ENCODE peak calls at places on chromosomes 7 and 10, in six cellular contexts. G is PC-3, H is neural progenitor cell, Y is transverse colon, P is gastrocnemius medialis, N is upper lobe of right lung. A is an unnamed sample.

GRCh38 chr7:106170651-106171050 is 58.5 kb upstream of the SYPL1 start:
- DNase-seq in G (no peak), H (no peak), Y (no peak), P (no peak), N (no peak), A (no peak)

GRCh38 chr7:11570922-11571550 is 261.0 kb downstream of the THSD7A start:
- DNase-seq in G (no peak), H (no peak), Y (no peak), P (no peak), N (no peak), A (peak)

GRCh38 chr10:102399217-102400021 is 3.9 kb downstream of the NFKB2 start:
- DNase-seq in G (peak), H (peak), Y (peak), P (peak), N (peak), A (peak)

GRCh38 chr7:46191776-46192175 is 270.7 kb upstream of the IGFBP3 start:
- DNase-seq in G (peak), H (no peak), Y (no peak), P (no peak), N (no peak), A (peak)

GRCh38 chr10:101560293-101561067 is 27.6 kb downstream of the POLL start:
- DNase-seq in G (no peak), H (no peak), Y (no peak), P (no peak), N (no peak), A (no peak)

GRCh38 chr7:88291401-88292173 is 15.1 kb downstream of the STEAP4 start:
- DNase-seq in G (peak), H (no peak), Y (no peak), P (no peak), N (no peak), A (peak)

GRCh38 chr7:143914938-143915337 is 13.0 kb upstream of the TCAF1 start:
- DNase-seq in G (peak), H (no peak), Y (no peak), P (no peak), N (no peak), A (no peak)

GRCh38 chr10:58897708-58898107 is 278.7 kb upstream of the PHYHIPL start:
- DNase-seq in G (no peak), H (no peak), Y (no peak), P (no peak), N (no peak), A (no peak)

GRCh38 chr10:32199724-32200394 is 143.6 kb upstream of the KIF5B start:
- DNase-seq in G (no peak), H (no peak), Y (no peak), P (no peak), N (no peak), A (no peak)

GRCh38 chr10:110762109-110762848 is 109.4 kb upstream of the PDCD4 start:
- DNase-seq in G (no peak), H (no peak), Y (no peak), P (no peak), N (no peak), A (no peak)

GRCh38 chr10:18140149-18140956 is at the start of gene CACNB2:
- DNase-seq in G (peak), H (peak), Y (peak), P (no peak), N (peak), A (peak)

GRCh38 chr7:92461027-92462003 is 14.0 kb downstream of the GATAD1 start:
- DNase-seq in G (peak), H (peak), Y (peak), P (no peak), N (no peak), A (peak)

GRCh38 chr10:46248651-46249131 is 38.1 kb upstream of the ANTXRL start:
- DNase-seq in G (no peak), H (no peak), Y (no peak), P (no peak), N (no peak), A (no peak)

GRCh38 chr10:50917486-50917885 is 32.1 kb upstream of the A1CF start:
- DNase-seq in G (peak), H (no peak), Y (no peak), P (no peak), N (no peak), A (peak)

GRCh38 chr10:124640538-124641231 is 103.5 kb downstream of the FAM53B start:
- DNase-seq in G (no peak), H (peak), Y (no peak), P (no peak), N (peak), A (no peak)

GRCh38 chr10:43284341-43284910 is 17.6 kb upstream of the RASGEF1A start:
- DNase-seq in G (peak), H (peak), Y (no peak), P (no peak), N (no peak), A (no peak)

GRCh38 chr7:506921-507622 is 12.6 kb downstream of the PDGFA start:
- DNase-seq in G (no peak), H (no peak), Y (peak), P (no peak), N (peak), A (no peak)

GRCh38 chr10:75126277-75126676 is 14.8 kb downstream of the SAMD8 start:
- DNase-seq in G (peak), H (no peak), Y (no peak), P (no peak), N (no peak), A (no peak)

GRCh38 chr10:43926371-43926770 is 277.7 kb upstream of the ZNF32 start:
- DNase-seq in G (no peak), H (no peak), Y (no peak), P (no peak), N (no peak), A (no peak)

GRCh38 chr10:129870042-129870757 is 93.9 kb downstream of the EBF3 start:
- DNase-seq in G (no peak), H (no peak), Y (no peak), P (no peak), N (no peak), A (no peak)

GRCh38 chr7:30596043-30596641 is 1.5 kb downstream of the GARS1 start:
- DNase-seq in G (peak), H (peak), Y (no peak), P (no peak), N (no peak), A (no peak)

GRCh38 chr10:125001313-125002043 is 59.6 kb downstream of the ZRANB1 start:
- DNase-seq in G (no peak), H (no peak), Y (peak), P (no peak), N (peak), A (peak)

GRCh38 chr10:625335-625699 is 64.2 kb downstream of the DIP2C start:
- DNase-seq in G (no peak), H (peak), Y (no peak), P (peak), N (peak), A (no peak)

GRCh38 chr10:80459047-80459865 is 5.1 kb downstream of the TSPAN14 start:
- DNase-seq in G (no peak), H (peak), Y (peak), P (peak), N (peak), A (peak)

GRCh38 chr10:103543617-103544525 is 50.4 kb downstream of the NEURL1 start:
- DNase-seq in G (no peak), H (no peak), Y (no peak), P (no peak), N (peak), A (no peak)
- TF ChIP-seq CTCF in G (no peak), H (no peak), Y (no peak), P (no peak), N (no peak), A (no peak)

DNA sequence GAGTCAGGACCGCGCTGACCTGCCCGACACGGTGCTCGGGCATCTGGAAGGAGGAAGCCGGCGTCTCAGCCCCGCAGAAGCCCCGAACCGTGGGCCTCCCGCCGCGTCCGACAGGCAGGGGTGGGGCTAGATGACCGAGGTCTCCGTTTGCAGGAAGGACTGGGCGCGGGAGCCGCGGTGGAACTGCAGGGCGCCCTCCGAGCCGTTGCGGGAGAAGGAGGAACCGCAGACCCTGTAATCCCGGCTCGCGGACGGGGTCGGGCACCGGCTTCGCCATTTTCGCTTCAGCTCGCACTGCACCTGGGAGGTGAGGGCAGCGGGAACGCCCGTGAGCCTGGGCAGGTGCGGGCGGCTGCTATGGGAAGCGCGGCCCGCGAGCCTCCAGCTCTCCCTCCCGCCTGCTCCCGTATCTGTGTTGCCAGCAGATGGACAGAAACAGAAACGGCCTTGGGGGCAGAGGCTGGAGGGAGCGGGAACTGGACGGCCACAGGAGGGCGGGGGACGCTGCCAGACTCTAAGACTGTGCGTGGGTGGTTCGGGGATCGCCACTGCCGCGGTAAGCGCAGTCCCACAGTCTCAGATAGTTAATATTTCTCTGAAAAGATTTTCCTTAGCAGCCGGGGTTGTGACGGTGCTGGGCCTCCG is 114.1 kb downstream of the VIPR2 start:
- DNase-seq in G (no peak), H (peak), Y (peak), P (no peak), N (peak), A (no peak)
- TF ChIP-seq CTCF in G (peak), H (peak), Y (peak), P (peak), N (peak), A (no peak)

GRCh38 chr7:26399747-26400146 is 108.1 kb downstream of the SNX10 start:
- DNase-seq in G (no peak), H (no peak), Y (no peak), P (no peak), N (no peak), A (no peak)

GRCh38 chr7:26398436-26399308 is 107.0 kb downstream of the SNX10 start:
- DNase-seq in G (peak), H (peak), Y (peak), P (peak), N (peak), A (peak)

GRCh38 chr7:26399309-26399610 is 107.6 kb downstream of the SNX10 start:
- DNase-seq in G (peak), H (peak), Y (no peak), P (no peak), N (no peak), A (peak)

GRCh38 chr7:26397326-26397725 is 105.7 kb downstream of the SNX10 start:
- DNase-seq in G (no peak), H (peak), Y (no peak), P (no peak), N (no peak), A (no peak)

GRCh38 chr7:26397786-26398435 is 106.2 kb downstream of the SNX10 start:
- DNase-seq in G (peak), H (peak), Y (peak), P (peak), N (no peak), A (peak)
- TF ChIP-seq CTCF in G (no peak), H (peak), Y (no peak), P (no peak), N (no peak), A (no peak)

GRCh38 chr10:68194290-68194689 is 37.6 kb downstream of the ATOH7 start:
- DNase-seq in G (no peak), H (no peak), Y (no peak), P (no peak), N (no peak), A (no peak)
- TF ChIP-seq CTCF in G (no peak), H (no peak), Y (no peak), P (no peak), N (no peak), A (no peak)